ENCODE peak calls at places on chromosomes 2 and 18, in six cellular contexts. C is K562, M is HCT116, Z is HepG2, H is SK-N-SH, T is GM12878. P is an unnamed sample.

GRCh38 chr2:23687214-23687613 is 239.7 kb downstream of the ATAD2B start:
- DNase-seq in C (no peak), T (no peak), M (no peak), H (no peak), Z (no peak), P (no peak)

GRCh38 chr2:151562398-151562797 is 152.7 kb downstream of the RIF1 start:
- DNase-seq in Z (no peak), M (no peak), T (no peak), H (no peak), C (no peak), P (no peak)

GRCh38 chr18:9038277-9038871 is 64.1 kb upstream of the NDUFV2 start:
- DNase-seq in T (no peak), Z (no peak), H (no peak), M (no peak), C (no peak), P (peak)

GRCh38 chr2:109386004-109386695 is 227.6 kb downstream of the SEPTIN10 start:
- DNase-seq in C (peak), Z (no peak), H (no peak), T (no peak), M (no peak), P (no peak)

GRCh38 chr2:238761802-238762373 is 86.0 kb upstream of the TWIST2 start:
- DNase-seq in M (no peak), T (no peak), C (no peak), Z (no peak), H (no peak), P (peak)

GRCh38 chr2:160940699-160941098 is 219.5 kb upstream of the TANK start:
- DNase-seq in M (no peak), H (no peak), C (no peak), T (peak), Z (no peak), P (no peak)

GRCh38 chr18:43855376-43855775 is 578.1 kb upstream of the SYT4 start:
- DNase-seq in T (no peak), M (no peak), C (no peak), H (no peak), Z (no peak), P (no peak)

GRCh38 chr18:9150116-9150515 is 13.5 kb downstream of the ANKRD12 start:
- DNase-seq in M (no peak), H (no peak), T (no peak), C (no peak), Z (no peak), P (no peak)

GRCh38 chr2:221097568-221097915 is 474.6 kb downstream of the EPHA4 start:
- DNase-seq in T (no peak), H (no peak), Z (no peak), M (no peak), C (no peak), P (no peak)

GRCh38 chr2:238457927-238458324 is 31.2 kb downstream of the ASB1 start:
- DNase-seq in C (no peak), T (no peak), Z (peak), M (no peak), H (no peak), P (no peak)

GRCh38 chr2:193141-193552 is 70.7 kb downstream of the SH3YL1 start:
- DNase-seq in M (no peak), C (no peak), T (peak), H (no peak), Z (no peak), P (no peak)

GRCh38 chr18:67525328-67526110 is 9.0 kb upstream of the DSEL start:
- DNase-seq in C (no peak), M (no peak), T (no peak), H (no peak), Z (peak), P (peak)

DNA sequence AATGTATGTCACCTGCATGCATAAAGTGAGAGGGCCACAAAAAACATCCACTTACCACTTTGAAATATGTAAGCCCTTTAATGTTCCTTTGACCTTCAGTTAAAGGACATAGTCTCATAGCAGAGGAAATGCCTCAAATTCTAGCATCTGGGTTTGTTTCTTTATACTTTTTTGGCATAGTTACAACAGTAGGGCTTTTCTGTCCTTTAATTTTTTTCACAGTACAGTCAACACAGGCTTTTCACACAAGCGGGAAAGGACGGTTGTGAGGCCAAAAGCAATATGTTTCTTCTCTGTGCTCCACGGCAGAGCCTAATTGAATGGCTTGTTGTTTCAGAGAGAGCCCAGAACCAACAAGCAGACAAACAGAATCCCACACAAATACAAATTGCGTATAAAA is 57.6 kb downstream of the CRIM1 start:
- DNase-seq in M (no peak), T (no peak), H (no peak), C (no peak), Z (peak), P (no peak)
- TF ChIP-seq JUND in M (no peak), T (no peak), H (no peak), C (no peak), Z (no peak), P (no peak)

GRCh38 chr2:117571590-117572349 is 242.7 kb upstream of the DDX18 start:
- DNase-seq in Z (no peak), M (no peak), C (no peak), T (no peak), H (no peak), P (no peak)
- TF ChIP-seq JUND in Z (no peak), M (no peak), C (no peak), T (no peak), H (no peak), P (no peak)

GRCh38 chr2:134227666-134228065 is 26.2 kb upstream of the MGAT5 start:
- DNase-seq in M (no peak), H (no peak), C (no peak), Z (no peak), T (no peak), P (no peak)
- TF ChIP-seq JUND in M (no peak), H (no peak), C (no peak), Z (no peak), T (no peak), P (no peak)

GRCh38 chr2:232615339-232615738 is 18.1 kb upstream of the EFHD1 start:
- DNase-seq in C (no peak), M (no peak), Z (no peak), H (no peak), T (no peak), P (no peak)
- TF ChIP-seq JUND in C (no peak), M (no peak), Z (no peak), H (no peak), T (no peak), P (no peak)

GRCh38 chr2:195214072-195214471 is 443.0 kb upstream of the SLC39A10 start:
- DNase-seq in H (no peak), T (no peak), Z (no peak), M (no peak), C (no peak), P (no peak)
- TF ChIP-seq JUND in H (no peak), T (no peak), Z (no peak), M (no peak), C (no peak), P (no peak)

P was measured in T47D.